ENCODE peak calls at places on chromosome 12, in four cellular contexts. N is CD4-positive, CD25-positive, alpha-beta regulatory T cell; F is stimulated activated CD4-positive, alpha-beta T cell treated with anti-CD3 and anti-CD28 coated beads, Interleukin-15, amount 100 ng/mL, for 48 hours; C is T47D. U is an unnamed sample.

GRCh38 chr12:84642201-84642600 is 270.4 kb downstream of the SLC6A15 start:
- DNase-seq in F (no peak), N (no peak), C (no peak), U (no peak)

GRCh38 chr12:49933793-49934192 is 16.7 kb upstream of the AQP2 start:
- DNase-seq in C (no peak), N (no peak), F (no peak), U (no peak)

GRCh38 chr12:18217981-18218380 is 43.3 kb upstream of the PIK3C2G start:
- DNase-seq in N (no peak), C (no peak), F (no peak), U (no peak)

GRCh38 chr12:119153477-119154434 is 25.0 kb upstream of the HSPB8 start:
- DNase-seq in N (peak; percentile 7), F (no peak), C (no peak), U (peak; percentile 80)

GRCh38 chr12:68034567-68034966 is 45.3 kb downstream of the IFNG-AS1 start:
- DNase-seq in N (no peak), C (no peak), F (no peak), U (no peak)

GRCh38 chr12:118816296-118816695 is 165.0 kb upstream of the SRRM4 start:
- DNase-seq in F (no peak), N (no peak), C (no peak), U (no peak)

GRCh38 chr12:6852651-6853354 is 853 bp downstream of the USP5 start:
- DNase-seq in C (no peak), F (peak; percentile 74), N (peak; percentile 91), U (no peak)

GRCh38 chr12:94925206-94925605 is 78.3 kb downstream of the NDUFA12 start:
- DNase-seq in F (no peak), C (no peak), N (no peak), U (no peak)

GRCh38 chr12:53757095-53757770 is 5.5 kb upstream of the CISTR start:
- DNase-seq in N (peak; percentile 85), C (peak; percentile 56), F (peak; percentile 72), U (peak; percentile 88)